ENCODE peak calls at places on chromosomes 3 and 15, in four cellular contexts. J is brain microvascular endothelial cell, A is HCEC 1CT, Z is RPMI7951. F is an unnamed sample.

GRCh38 chr3:57637391-57637790 is 40.2 kb upstream of the ARF4 start:
- DNase-seq in J (no peak), A (no peak), Z (no peak), F (no peak)

GRCh38 chr3:10995871-10996270 is 3.3 kb downstream of the SLC6A1 start:
- DNase-seq in J (no peak), A (no peak), Z (no peak), F (no peak)

GRCh38 chr15:57610130-57610529 is 18.4 kb downstream of the MYZAP start:
- DNase-seq in J (peak), A (peak), Z (peak), F (no peak)

GRCh38 chr3:129606522-129607390 is at the start of gene PLXND1:
- DNase-seq in J (peak), A (peak), Z (peak), F (no peak)

GRCh38 chr3:186108106-186108940 is 566 bp downstream of the ETV5 start:
- DNase-seq in J (peak), A (peak), Z (peak), F (peak)

GRCh38 chr3:123371426-123371825 is 77.5 kb downstream of the ADCY5 start:
- DNase-seq in J (no peak), A (no peak), Z (no peak), F (no peak)

GRCh38 chr3:59443618-59444292 is 393.9 kb upstream of the CFAP20DC start:
- DNase-seq in J (no peak), A (no peak), Z (no peak), F (no peak)

GRCh38 chr3:127056976-127057375 is 74.1 kb downstream of the PLXNA1 start:
- DNase-seq in J (no peak), A (no peak), Z (no peak), F (no peak)

GRCh38 chr3:55543228-55543627 is 56.1 kb upstream of the WNT5A start:
- DNase-seq in J (peak), A (no peak), Z (peak), F (no peak)

GRCh38 chr15:32704343-32705076 is 13.3 kb upstream of the GREM1 start:
- DNase-seq in J (no peak), A (peak), Z (peak), F (no peak)

GRCh38 chr3:192892981-192893827 is 24.5 kb downstream of the MB21D2 start:
- DNase-seq in J (peak), A (peak), Z (peak), F (peak)

GRCh38 chr15:89533861-89534544 is 37.6 kb upstream of the RHCG start:
- DNase-seq in J (peak), A (no peak), Z (peak), F (no peak)

GRCh38 chr15:96112018-96112417 is 218.5 kb upstream of the NR2F2 start:
- DNase-seq in J (no peak), A (no peak), Z (no peak), F (no peak)

GRCh38 chr15:55221090-55222011 is 24.6 kb upstream of the RSL24D1 start:
- DNase-seq in J (peak), A (peak), Z (peak), F (no peak)

GRCh38 chr15:91912336-91912735 is 58.8 kb downstream of the SLCO3A1 start:
- DNase-seq in J (no peak), A (no peak), Z (no peak), F (no peak)